ENCODE peak calls at places on chromosomes 6 and 20, in ten cellular contexts. B, Y, M, E, Z, H, Q, J, U and P are unnamed samples.

GRCh38 chr20:16100111-16100510 is 473.1 kb downstream of the KIF16B start:
- DNase-seq in B (no peak), Y (no peak), M (no peak), E (no peak), Z (no peak), H (no peak), Q (no peak), J (no peak), U (no peak), P (no peak)

GRCh38 chr6:10202111-10202510 is 212.8 kb downstream of the TFAP2A start:
- DNase-seq in B (no peak), Y (no peak), M (no peak), E (no peak), Z (no peak), H (no peak), Q (no peak), J (no peak), U (no peak), P (no peak)

GRCh38 chr6:46964716-46965519 is 43.2 kb upstream of the ADGRF5 start:
- DNase-seq in B (no peak), Y (no peak), M (no peak), E (no peak), Z (no peak), H (no peak), Q (no peak), J (no peak), U (no peak), P (peak; percentile 13)

GRCh38 chr6:41683460-41684310 is 45.4 kb downstream of the MDFI start:
- DNase-seq in B (peak; percentile 78), Y (peak; percentile 86), M (no peak), E (peak; percentile 82), Z (peak; percentile 90), H (peak; percentile 91), Q (peak; percentile 62), J (peak; percentile 48), U (no peak), P (peak; percentile 43)

GRCh38 chr6:128284128-128284527 is 236.3 kb downstream of the PTPRK start:
- DNase-seq in B (no peak), Y (no peak), M (no peak), E (no peak), Z (no peak), H (no peak), Q (no peak), J (no peak), U (no peak), P (peak; percentile 11)

GRCh38 chr6:105484238-105485161 is 81.6 kb upstream of the PREP start:
- DNase-seq in B (no peak), Y (no peak), M (no peak), E (peak; percentile 47), Z (no peak), H (peak; percentile 45), Q (peak; percentile 58), J (no peak), U (no peak), P (no peak)

GRCh38 chr20:346640-347316 is at the start of gene NRSN2:
- DNase-seq in B (peak; percentile 41), Y (peak; percentile 69), M (no peak), E (peak; percentile 65), Z (peak; percentile 83), H (peak; percentile 86), Q (peak; percentile 62), J (no peak), U (no peak), P (peak; percentile 56)

GRCh38 chr20:20265210-20265609 is 102.7 kb upstream of the INSM1 start:
- DNase-seq in B (no peak), Y (no peak), M (no peak), E (no peak), Z (no peak), H (no peak), Q (no peak), J (no peak), U (no peak), P (no peak)

GRCh38 chr6:46947497-46947896 is 25.8 kb upstream of the ADGRF5 start:
- DNase-seq in B (no peak), Y (no peak), M (no peak), E (no peak), Z (no peak), H (no peak), Q (no peak), J (no peak), U (no peak), P (no peak)

GRCh38 chr6:109447878-109448555 is 7.5 kb downstream of the SMPD2 start:
- DNase-seq in B (no peak), Y (no peak), M (no peak), E (peak; percentile 56), Z (no peak), H (no peak), Q (peak; percentile 31), J (no peak), U (no peak), P (no peak)

DNA sequence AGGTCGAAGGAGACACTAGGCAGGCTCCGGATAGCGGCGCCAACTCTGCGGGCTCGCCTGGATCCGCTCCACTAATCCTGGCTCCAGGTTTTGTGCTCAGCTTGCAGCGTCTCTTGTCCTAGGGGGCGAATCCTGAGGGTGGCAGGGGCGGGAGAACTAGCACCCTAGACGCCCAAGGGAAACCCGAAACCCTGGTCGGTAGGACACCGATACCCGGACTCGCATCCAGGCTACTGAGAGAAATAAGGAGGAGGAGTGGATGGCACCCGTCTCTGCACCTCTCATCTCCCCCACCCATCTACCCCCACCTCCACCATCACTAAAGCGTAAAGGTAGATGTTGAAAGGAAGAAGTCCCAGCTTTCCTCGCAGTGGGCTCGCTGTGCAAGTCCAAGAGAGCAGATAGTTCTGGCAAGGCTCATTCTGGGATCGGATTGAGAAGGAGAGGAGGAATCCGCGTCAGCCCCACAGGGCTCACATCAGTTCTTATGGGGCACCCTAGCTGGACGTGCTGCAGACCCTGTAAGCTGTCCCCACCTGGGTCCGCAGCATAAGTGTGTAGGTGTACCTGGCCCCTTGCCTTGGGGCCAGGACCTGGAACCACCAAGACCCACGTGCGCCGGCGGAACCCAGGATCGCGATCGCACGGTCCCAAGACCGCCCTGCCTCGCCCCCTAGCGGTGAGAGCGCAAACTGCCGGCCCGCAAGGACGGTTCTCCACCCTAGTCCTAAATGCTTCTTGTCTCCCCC is 6.9 kb downstream of the SLC32A1 start:
- DNase-seq in B (peak; percentile 62), Y (peak; percentile 73), M (no peak), E (peak; percentile 68), Z (peak; percentile 81), H (peak; percentile 90), Q (peak; percentile 51), J (peak; percentile 49), U (no peak), P (peak; percentile 59)
- H3K4me3 ChIP-seq in B (peak overlapping the region; percentile 45), Y (peak overlapping the region; percentile 32), M (peak overlapping the region; percentile 28), E (no peak overlapping the region), Z (peak overlapping the region; percentile 12), H (peak overlapping the region; percentile 34), Q (no peak overlapping the region), J (peak overlapping the region; percentile 47), U (peak overlapping the region; percentile 32), P (peak overlapping the region; percentile 13)

DNA sequence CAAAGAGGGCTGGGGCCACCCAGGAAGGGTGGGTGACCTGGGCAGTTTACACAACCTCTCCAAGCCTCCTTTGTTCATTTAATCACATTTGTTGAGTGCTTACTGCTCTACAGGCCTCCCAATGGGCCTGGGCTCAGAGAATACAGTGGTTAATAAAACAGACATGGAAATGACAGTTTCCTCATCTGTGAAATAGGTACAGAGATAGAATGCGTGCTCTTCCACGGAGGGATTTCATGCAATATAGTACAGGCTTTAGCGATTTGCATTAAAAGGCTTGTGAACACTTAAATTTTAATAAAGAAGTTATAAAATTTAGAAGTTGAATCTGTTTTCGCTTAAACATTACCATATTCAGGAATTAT is 802 bp upstream of the FERMT1 start:
- DNase-seq in B (no peak), Y (no peak), M (no peak), E (no peak), Z (no peak), H (peak; percentile 37), Q (no peak), J (no peak), U (no peak), P (no peak)
- H3K4me3 ChIP-seq in B (peak overlapping the region; percentile 62), Y (peak overlapping the region; percentile 55), M (no peak overlapping the region), E (peak overlapping the region; percentile 81), Z (peak overlapping the region; percentile 66), H (peak overlapping the region; percentile 50), Q (no peak overlapping the region), J (no peak overlapping the region), U (peak overlapping the region; percentile 60), P (no peak overlapping the region)

GRCh38 chr6:121522265-121522664 is 86.8 kb downstream of the GJA1 start:
- DNase-seq in B (no peak), Y (no peak), M (no peak), E (no peak), Z (no peak), H (no peak), Q (peak; percentile 97), J (no peak), U (peak; percentile 86), P (peak; percentile 83)
- H3K4me3 ChIP-seq in B (no peak overlapping the region), Y (no peak overlapping the region), M (no peak overlapping the region), E (no peak overlapping the region), Z (no peak overlapping the region), H (no peak overlapping the region), Q (no peak overlapping the region), J (no peak overlapping the region), U (no peak overlapping the region), P (peak overlapping the region; percentile 8)

GRCh38 chr20:38290829-38291581 is 13.0 kb upstream of the BPI start:
- DNase-seq in B (no peak), Y (peak; percentile 50), M (no peak), E (peak; percentile 48), Z (no peak), H (peak; percentile 77), Q (peak; percentile 85), J (no peak), U (peak; percentile 61), P (peak; percentile 39)
- H3K4me3 ChIP-seq in B (no peak overlapping the region), Y (no peak overlapping the region), M (no peak overlapping the region), E (no peak overlapping the region), Z (no peak overlapping the region), H (no peak overlapping the region), Q (no peak overlapping the region), J (no peak overlapping the region), U (no peak overlapping the region), P (no peak overlapping the region)

GRCh38 chr6:53615633-53616449 is 49.7 kb downstream of the KLHL31 start:
- DNase-seq in B (no peak), Y (no peak), M (no peak), E (peak; percentile 11), Z (no peak), H (no peak), Q (peak; percentile 86), J (no peak), U (peak; percentile 61), P (peak; percentile 30)
- H3K4me3 ChIP-seq in B (peak overlapping the region; percentile 10), Y (no peak overlapping the region), M (no peak overlapping the region), E (no peak overlapping the region), Z (no peak overlapping the region), H (no peak overlapping the region), Q (no peak overlapping the region), J (no peak overlapping the region), U (no peak overlapping the region), P (no peak overlapping the region)